ENCODE peak calls at places on chromosomes 7 and 10, in four cellular contexts. P is IMR-90; H is CD8-positive, alpha-beta T cell; Q is transverse colon. M is an unnamed sample. For H3K27me3, the result is how much of the 10 kb centered on the place peaks cover.

GRCh38 chr10:71045936-71046335 is 157.6 kb upstream of the PCBD1 start:
- DNase-seq in P (no peak), H (no peak), Q (no peak), M (no peak)

GRCh38 chr10:91652364-91652763 is 19.5 kb upstream of the PPP1R3C start:
- DNase-seq in P (peak), H (no peak), Q (no peak), M (peak)

GRCh38 chr10:44033008-44033407 is 351.9 kb downstream of the CXCL12 start:
- DNase-seq in P (peak), H (no peak), Q (no peak), M (no peak)

GRCh38 chr7:66930341-66930740 is 9.3 kb downstream of the TMEM248 start:
- DNase-seq in P (peak), H (no peak), Q (no peak), M (no peak)

GRCh38 chr7:34184466-34184865 is 279.1 kb downstream of the BMPER start:
- DNase-seq in P (peak), H (no peak), Q (no peak), M (no peak)

GRCh38 chr7:138889982-138890381 is 91.2 kb downstream of the KIAA1549 start:
- DNase-seq in P (no peak), H (no peak), Q (no peak), M (no peak)

GRCh38 chr7:100942038-100942774 is 7.1 kb upstream of the MUC3A start:
- DNase-seq in P (no peak), H (no peak), Q (peak), M (no peak)

GRCh38 chr10:102452672-102453340 is 1.5 kb upstream of the C10orf95 start:
- DNase-seq in P (peak), H (no peak), Q (peak), M (peak)

GRCh38 chr7:100563809-100564400 is 9.8 kb downstream of the SAP25 start:
- DNase-seq in P (peak), H (peak), Q (peak), M (peak)

GRCh38 chr7:65269150-65269856 is 104.4 kb upstream of the ZNF92 start:
- DNase-seq in P (peak), H (no peak), Q (no peak), M (peak)

GRCh38 chr10:127992376-127992775 is 85.5 kb downstream of the PTPRE start:
- DNase-seq in P (no peak), H (no peak), Q (no peak), M (no peak)

GRCh38 chr10:80413152-80413996 is 5.0 kb downstream of the PRXL2A start:
- DNase-seq in P (peak), H (no peak), Q (no peak), M (peak)

GRCh38 chr7:83306487-83306886 is 143.8 kb upstream of the PCLO start:
- DNase-seq in P (no peak), H (no peak), Q (no peak), M (no peak)

GRCh38 chr7:128032605-128033235 is 1.5 kb upstream of the LRRC4 start:
- DNase-seq in P (peak), H (no peak), Q (no peak), M (no peak)

GRCh38 chr10:133567609-133568286 is 2.4 kb upstream of the SYCE1 start:
- DNase-seq in P (no peak), H (no peak), Q (no peak), M (no peak)

GRCh38 chr7:45697576-45698136 is 123.5 kb downstream of the ADCY1 start:
- DNase-seq in P (peak), H (no peak), Q (no peak), M (no peak)

GRCh38 chr10:5532618-5533097 is 7.9 kb downstream of the CALML3 start:
- DNase-seq in P (no peak), H (no peak), Q (peak), M (no peak)

GRCh38 chr7:17009007-17009719 is 127.4 kb upstream of the AGR3 start:
- DNase-seq in P (peak), H (no peak), Q (no peak), M (no peak)

DNA sequence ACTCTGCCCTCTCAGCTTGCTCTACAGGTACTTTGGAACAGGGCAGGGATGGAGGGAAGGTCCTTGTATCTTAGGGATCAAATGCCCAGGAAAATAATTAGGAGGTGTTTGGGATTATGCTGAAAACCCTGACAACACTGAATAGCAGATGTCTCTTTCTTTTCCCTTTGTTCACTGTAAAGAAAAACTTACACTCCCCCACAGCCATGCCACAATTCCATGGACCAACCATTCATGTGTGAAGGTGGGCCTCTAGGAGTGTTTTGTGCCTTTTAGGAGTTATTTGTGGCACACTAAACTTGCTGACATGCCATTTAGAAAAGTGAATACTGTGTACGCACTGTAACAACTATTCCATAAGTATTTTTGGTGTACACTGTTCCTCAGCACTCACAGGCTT is 108.1 kb downstream of the SNX10 start:
- DNase-seq in P (no peak), H (no peak), Q (no peak), M (no peak)
- H3K4me3 ChIP-seq in P (no peak), H (no peak), Q (no peak), M (no peak)

DNA sequence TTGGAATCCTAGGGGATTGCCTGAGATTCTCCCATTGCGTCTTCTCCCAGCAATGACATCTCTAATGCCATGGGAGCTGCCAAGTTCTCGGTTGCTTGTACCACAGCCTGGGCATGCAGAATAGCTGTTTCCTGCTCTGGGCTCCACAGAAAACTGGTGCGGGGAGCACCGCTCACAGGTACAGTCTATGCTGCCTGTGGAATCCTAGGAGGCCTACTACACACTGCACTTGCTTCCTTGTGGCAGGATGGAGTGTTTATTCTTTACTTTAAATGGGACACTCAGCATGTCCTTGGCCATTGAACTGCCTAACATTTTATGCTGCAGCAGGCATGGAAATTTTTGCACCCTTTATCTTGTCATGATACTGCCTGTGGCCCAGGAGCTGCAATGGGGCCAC is 378.8 kb upstream of the SHH start:
- DNase-seq in P (no peak), H (no peak), Q (no peak), M (no peak)
- H3K27me3 ChIP-seq in P (under half), H (under half), Q (under half), M (under half)

DNA sequence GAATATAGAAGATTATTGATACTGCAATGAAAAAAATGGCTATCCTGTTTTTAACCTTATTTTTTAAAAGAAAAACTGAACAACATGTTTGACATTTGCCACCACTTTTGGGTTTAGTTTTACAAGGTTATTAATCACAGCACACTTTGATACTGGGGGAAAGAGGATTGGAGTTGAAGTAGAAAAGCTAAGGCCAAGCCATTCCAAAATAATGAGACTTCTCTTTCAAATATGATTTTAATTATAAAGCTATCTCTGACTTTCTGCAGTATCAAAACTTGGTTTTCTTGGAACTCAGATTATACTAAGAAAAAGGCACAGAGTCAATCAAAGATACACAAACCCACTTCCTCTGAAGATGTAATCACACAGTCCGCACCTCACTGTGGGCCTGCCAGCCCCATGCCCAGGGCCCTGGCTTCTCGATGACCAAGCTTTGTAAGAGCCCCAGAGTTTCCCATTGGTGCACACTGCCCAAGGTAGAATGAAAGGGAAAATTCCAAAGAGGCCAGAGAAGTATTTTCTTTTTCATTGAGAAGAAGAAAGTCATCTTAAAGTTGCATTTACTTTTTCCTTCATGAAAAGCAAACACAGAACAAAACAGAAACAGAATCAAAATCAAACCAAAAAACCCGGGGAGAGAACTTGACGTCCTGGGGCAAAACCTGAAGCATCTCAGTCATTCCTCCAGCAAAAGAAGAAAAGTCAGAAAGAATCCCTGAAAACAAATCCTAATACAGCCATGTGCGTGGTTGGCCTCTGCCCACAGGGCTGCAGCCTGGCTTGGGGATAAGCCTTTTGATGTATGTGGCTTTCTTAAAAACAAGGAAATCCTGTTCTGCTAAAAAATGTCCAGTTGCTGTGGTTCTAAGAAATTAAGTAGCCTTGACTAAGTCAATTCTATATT is 187.7 kb upstream of the KLF6 start:
- DNase-seq in P (no peak), H (no peak), Q (no peak), M (no peak)
- H3K4me3 ChIP-seq in P (no peak), H (no peak), Q (no peak), M (no peak)

GRCh38 chr10:25174461-25175230 is at the start of gene GPR158:
- DNase-seq in P (peak), H (peak), Q (peak), M (peak)
- H3K27me3 ChIP-seq in P (under half), H (under half), Q (half or more), M (under half)

GRCh38 chr7:4817178-4817905 is 41.9 kb downstream of the AP5Z1 start:
- DNase-seq in P (no peak), H (no peak), Q (no peak), M (no peak)
- H3K4me3 ChIP-seq in P (no peak), H (no peak), Q (no peak), M (no peak)

M was measured in MG63.